ENCODE peak calls at places on chromosomes 1 and 21, in five cellular contexts. One of them, this sample, is unnamed.

GRCh38 chr21:37106998-37107397 is 33.9 kb downstream of the TTC3 start:
- DNase-seq in NCI-H1048: no peak
- DNase-seq in HS-27A: no peak
- DNase-seq in activated CD8-positive, alpha-beta T cell treated with anti-CD3 and anti-CD28 coated beads for 36 hours: no peak
- DNase-seq in fibroblast of lung: no peak
- DNase-seq in this sample: no peak

GRCh38 chr1:194256010-194256409 is 1069.6 kb upstream of the B3GALT2 start:
- DNase-seq in fibroblast of lung: no peak
- DNase-seq in HS-27A: no peak
- DNase-seq in activated CD8-positive, alpha-beta T cell treated with anti-CD3 and anti-CD28 coated beads for 36 hours: no peak
- DNase-seq in NCI-H1048: no peak
- DNase-seq in this sample: no peak

GRCh38 chr1:239218296-239218695 is 168.1 kb upstream of the CHRM3 start:
- DNase-seq in fibroblast of lung: no peak
- DNase-seq in HS-27A: no peak
- DNase-seq in activated CD8-positive, alpha-beta T cell treated with anti-CD3 and anti-CD28 coated beads for 36 hours: no peak
- DNase-seq in NCI-H1048: no peak
- DNase-seq in this sample: no peak

GRCh38 chr1:204417231-204417997 is 5.8 kb upstream of the PPP1R15B start:
- DNase-seq in fibroblast of lung: peak
- DNase-seq in activated CD8-positive, alpha-beta T cell treated with anti-CD3 and anti-CD28 coated beads for 36 hours: peak
- DNase-seq in HS-27A: peak
- DNase-seq in NCI-H1048: no peak
- DNase-seq in this sample: peak

GRCh38 chr1:239858058-239858457 is 233.6 kb upstream of the FMN2 start:
- DNase-seq in activated CD8-positive, alpha-beta T cell treated with anti-CD3 and anti-CD28 coated beads for 36 hours: no peak
- DNase-seq in fibroblast of lung: no peak
- DNase-seq in HS-27A: peak
- DNase-seq in NCI-H1048: no peak
- DNase-seq in this sample: no peak

GRCh38 chr1:41915786-41916571 is 2.7 kb downstream of the HIVEP3 start:
- DNase-seq in NCI-H1048: no peak
- DNase-seq in HS-27A: no peak
- DNase-seq in activated CD8-positive, alpha-beta T cell treated with anti-CD3 and anti-CD28 coated beads for 36 hours: peak
- DNase-seq in fibroblast of lung: no peak
- DNase-seq in this sample: no peak

GRCh38 chr1:225888289-225888897 is 553 bp downstream of the LEFTY1 start:
- DNase-seq in HS-27A: no peak
- DNase-seq in fibroblast of lung: no peak
- DNase-seq in NCI-H1048: no peak
- DNase-seq in activated CD8-positive, alpha-beta T cell treated with anti-CD3 and anti-CD28 coated beads for 36 hours: no peak
- DNase-seq in this sample: no peak

GRCh38 chr1:214898718-214899117 is 183.8 kb upstream of the KCNK2 start:
- DNase-seq in fibroblast of lung: no peak
- DNase-seq in activated CD8-positive, alpha-beta T cell treated with anti-CD3 and anti-CD28 coated beads for 36 hours: no peak
- DNase-seq in HS-27A: no peak
- DNase-seq in NCI-H1048: no peak
- DNase-seq in this sample: no peak

GRCh38 chr1:178126790-178127189 is 32.9 kb downstream of the RASAL2 start:
- DNase-seq in NCI-H1048: no peak
- DNase-seq in HS-27A: peak
- DNase-seq in fibroblast of lung: peak
- DNase-seq in activated CD8-positive, alpha-beta T cell treated with anti-CD3 and anti-CD28 coated beads for 36 hours: no peak
- DNase-seq in this sample: peak

GRCh38 chr1:8595919-8596318 is 221.5 kb downstream of the RERE start:
- DNase-seq in NCI-H1048: no peak
- DNase-seq in HS-27A: no peak
- DNase-seq in fibroblast of lung: peak
- DNase-seq in activated CD8-positive, alpha-beta T cell treated with anti-CD3 and anti-CD28 coated beads for 36 hours: no peak
- DNase-seq in this sample: peak

GRCh38 chr1:197400522-197400902 is 132.5 kb downstream of the CRB1 start:
- DNase-seq in HS-27A: no peak
- DNase-seq in NCI-H1048: no peak
- DNase-seq in fibroblast of lung: no peak
- DNase-seq in activated CD8-positive, alpha-beta T cell treated with anti-CD3 and anti-CD28 coated beads for 36 hours: no peak
- DNase-seq in this sample: no peak

GRCh38 chr1:244970661-244971523 is 106.5 kb upstream of the HNRNPU start:
- DNase-seq in fibroblast of lung: peak
- DNase-seq in HS-27A: peak
- DNase-seq in NCI-H1048: peak
- DNase-seq in activated CD8-positive, alpha-beta T cell treated with anti-CD3 and anti-CD28 coated beads for 36 hours: peak
- DNase-seq in this sample: peak

GRCh38 chr21:40404319-40404906 is 442.5 kb downstream of the DSCAM start:
- DNase-seq in activated CD8-positive, alpha-beta T cell treated with anti-CD3 and anti-CD28 coated beads for 36 hours: no peak
- DNase-seq in fibroblast of lung: no peak
- DNase-seq in NCI-H1048: no peak
- DNase-seq in HS-27A: no peak
- DNase-seq in this sample: no peak

GRCh38 chr1:155174334-155175280 is 958 bp downstream of the TRIM46 start:
- DNase-seq in activated CD8-positive, alpha-beta T cell treated with anti-CD3 and anti-CD28 coated beads for 36 hours: peak
- DNase-seq in NCI-H1048: no peak
- DNase-seq in fibroblast of lung: peak
- DNase-seq in HS-27A: no peak
- DNase-seq in this sample: no peak

GRCh38 chr21:28916150-28916893 is 76.4 kb downstream of the LTN1 start:
- DNase-seq in activated CD8-positive, alpha-beta T cell treated with anti-CD3 and anti-CD28 coated beads for 36 hours: no peak
- DNase-seq in fibroblast of lung: no peak
- DNase-seq in NCI-H1048: no peak
- DNase-seq in HS-27A: no peak
- DNase-seq in this sample: no peak

GRCh38 chr1:226772456-226773139 is 33.5 kb upstream of the ITPKB start:
- DNase-seq in HS-27A: no peak
- DNase-seq in fibroblast of lung: no peak
- DNase-seq in NCI-H1048: no peak
- DNase-seq in activated CD8-positive, alpha-beta T cell treated with anti-CD3 and anti-CD28 coated beads for 36 hours: no peak
- DNase-seq in this sample: no peak

GRCh38 chr1:107138767-107139445 is 1.9 kb upstream of the NTNG1 start:
- DNase-seq in HS-27A: no peak
- DNase-seq in activated CD8-positive, alpha-beta T cell treated with anti-CD3 and anti-CD28 coated beads for 36 hours: no peak
- DNase-seq in fibroblast of lung: no peak
- DNase-seq in NCI-H1048: no peak
- DNase-seq in this sample: no peak

GRCh38 chr21:31235671-31236450 is 108.2 kb downstream of the TIAM1 start:
- DNase-seq in HS-27A: peak
- DNase-seq in activated CD8-positive, alpha-beta T cell treated with anti-CD3 and anti-CD28 coated beads for 36 hours: peak
- DNase-seq in NCI-H1048: no peak
- DNase-seq in fibroblast of lung: no peak
- DNase-seq in this sample: no peak

GRCh38 chr1:116154536-116154935 is 43.3 kb downstream of the MAB21L3 start:
- DNase-seq in fibroblast of lung: no peak
- DNase-seq in activated CD8-positive, alpha-beta T cell treated with anti-CD3 and anti-CD28 coated beads for 36 hours: no peak
- DNase-seq in NCI-H1048: no peak
- DNase-seq in HS-27A: no peak
- DNase-seq in this sample: no peak

This sample was measured in fibroblast of villous mesenchyme.